ENCODE peak calls at places on chromosomes 4 and X, in ten cellular contexts. Q, H, E, V, P, S, F, U, G and K are unnamed samples.

GRCh38 chr4:83771113-83771705 is 235.3 kb downstream of the GPAT3 start:
- DNase-seq in Q (no peak), H (peak), E (peak), V (peak), P (peak), S (peak), F (peak), U (peak), G (no peak), K (peak)

GRCh38 chr4:139876328-139876941 is 210.8 kb downstream of the MGST2 start:
- DNase-seq in Q (no peak), H (no peak), E (no peak), V (no peak), P (no peak), S (no peak), F (no peak), U (no peak), G (no peak), K (no peak)

GRCh38 chr4:87419578-87420249 is 2.7 kb upstream of the NUDT9 start:
- DNase-seq in Q (no peak), H (no peak), E (peak), V (no peak), P (no peak), S (no peak), F (no peak), U (no peak), G (no peak), K (no peak)

GRCh38 chrX:116284383-116284782 is 113.8 kb downstream of the AGTR2 start:
- DNase-seq in Q (no peak), H (no peak), E (peak), V (no peak), P (no peak), S (no peak), F (no peak), U (no peak), G (no peak), K (no peak)

GRCh38 chrX:48002929-48003328 is 860 bp downstream of the ZNF182 start:
- DNase-seq in Q (no peak), H (no peak), E (no peak), V (no peak), P (no peak), S (no peak), F (no peak), U (no peak), G (no peak), K (no peak)

GRCh38 chr4:122604146-122604545 is 16.7 kb downstream of the IL21 start:
- DNase-seq in Q (no peak), H (no peak), E (no peak), V (no peak), P (no peak), S (no peak), F (no peak), U (no peak), G (no peak), K (peak)

GRCh38 chr4:165605811-165606210 is 227.0 kb downstream of the CPE start:
- DNase-seq in Q (no peak), H (no peak), E (no peak), V (no peak), P (no peak), S (no peak), F (no peak), U (no peak), G (no peak), K (no peak)

GRCh38 chr4:53234669-53235068 is 131.2 kb downstream of the SCFD2 start:
- DNase-seq in Q (no peak), H (no peak), E (no peak), V (no peak), P (no peak), S (no peak), F (no peak), U (no peak), G (no peak), K (peak)

GRCh38 chr4:8319731-8320385 is 50.3 kb downstream of the HTRA3 start:
- DNase-seq in Q (no peak), H (no peak), E (no peak), V (no peak), P (no peak), S (peak), F (no peak), U (no peak), G (no peak), K (no peak)

GRCh38 chrX:1411331-1411730 is 19.4 kb upstream of the SLC25A6 start:
- DNase-seq in Q (no peak), H (no peak), E (no peak), V (no peak), P (no peak), S (no peak), F (no peak), U (no peak), G (no peak), K (no peak)

GRCh38 chr4:6916587-6917444 is 7.2 kb downstream of the TBC1D14 start:
- DNase-seq in Q (peak), H (peak), E (peak), V (no peak), P (no peak), S (no peak), F (peak), U (no peak), G (peak), K (peak)

GRCh38 chr4:52641853-52642563 is 17.1 kb downstream of the USP46 start:
- DNase-seq in Q (peak), H (no peak), E (peak), V (no peak), P (no peak), S (no peak), F (peak), U (no peak), G (no peak), K (peak)